ENCODE peak calls at places on chromosome 1, in six cellular contexts. O is NCI-H1930; E is stimulated activated CD4-positive, alpha-beta T cell treated with anti-CD3 and anti-CD28 coated beads, Interleukin-1b, Interleukin-23, amount 100 ng/mL, for 1 hour; T is GM23338; R is anterior cingulate cortex; X is NCI-H2029. J is an unnamed sample.

GRCh38 chr1:154595621-154596020 is 12.4 kb downstream of the ADAR start:
- DNase-seq in O (no peak), E (no peak), T (no peak), R (no peak), X (no peak), J (no peak)

GRCh38 chr1:51963592-51964308 is 26.8 kb downstream of the RAB3B start:
- DNase-seq in O (no peak), E (no peak), T (no peak), R (no peak), X (peak; percentile 50), J (no peak)

GRCh38 chr1:92274939-92275338 is 23.8 kb downstream of the GLMN start:
- DNase-seq in O (no peak), E (no peak), T (no peak), R (no peak), X (no peak), J (no peak)

GRCh38 chr1:201089621-201090020 is 22.6 kb downstream of the CACNA1S start:
- DNase-seq in O (no peak), E (no peak), T (no peak), R (no peak), X (no peak), J (no peak)

GRCh38 chr1:31575373-31576140 is 758 bp upstream of the TINAGL1 start:
- DNase-seq in O (no peak), E (no peak), T (peak; percentile 52), R (no peak), X (peak; percentile 30), J (no peak)

GRCh38 chr1:3178279-3178678 is 109.3 kb downstream of the PRDM16 start:
- DNase-seq in O (no peak), E (no peak), T (no peak), R (no peak), X (no peak), J (no peak)

GRCh38 chr1:205840524-205840923 is 9.4 kb downstream of the PM20D1 start:
- DNase-seq in O (no peak), E (no peak), T (no peak), R (no peak), X (no peak), J (no peak)

GRCh38 chr1:221174598-221174997 is 295.4 kb downstream of the HLX start:
- DNase-seq in O (no peak), E (no peak), T (peak; percentile 62), R (no peak), X (no peak), J (no peak)

GRCh38 chr1:93865253-93865652 is 13.8 kb downstream of the DNTTIP2 start:
- DNase-seq in O (no peak), E (no peak), T (no peak), R (no peak), X (no peak), J (no peak)

GRCh38 chr1:56819393-56819899 is at the start of gene FYB2:
- DNase-seq in O (no peak), E (no peak), T (peak; percentile 74), R (no peak), X (peak; percentile 83), J (no peak)

GRCh38 chr1:97071163-97071562 is 349.6 kb downstream of the PTBP2 start:
- DNase-seq in O (no peak), E (no peak), T (no peak), R (no peak), X (no peak), J (no peak)

GRCh38 chr1:48450505-48450904 is 21.5 kb downstream of the SPATA6 start:
- DNase-seq in O (no peak), E (no peak), T (no peak), R (no peak), X (no peak), J (no peak)

GRCh38 chr1:17700981-17701870 is 53.9 kb upstream of the ACTL8 start:
- DNase-seq in O (no peak), E (no peak), T (no peak), R (no peak), X (no peak), J (no peak)

GRCh38 chr1:228163004-228163753 is 2.4 kb upstream of the IBA57 start:
- DNase-seq in O (no peak), E (no peak), T (peak; percentile 19), R (no peak), X (no peak), J (no peak)

GRCh38 chr1:153141377-153141776 is 9.3 kb downstream of the SPRR2G start:
- DNase-seq in O (no peak), E (no peak), T (no peak), R (no peak), X (no peak), J (no peak)

GRCh38 chr1:151197863-151198253 is 494 bp upstream of the PIP5K1A start:
- DNase-seq in O (peak; percentile 40), E (no peak), T (peak; percentile 8), R (no peak), X (no peak), J (no peak)

GRCh38 chr1:117671781-117672501 is 66.1 kb downstream of the TENT5C start:
- DNase-seq in O (no peak), E (no peak), T (peak; percentile 51), R (no peak), X (no peak), J (no peak)

GRCh38 chr1:81799939-81800740 is 594 bp upstream of the ADGRL2 start:
- DNase-seq in O (no peak), E (no peak), T (peak; percentile 89), R (no peak), X (no peak), J (no peak)

GRCh38 chr1:204647114-204647804 is 38.3 kb downstream of the LRRN2 start:
- DNase-seq in O (no peak), E (no peak), T (peak; percentile 85), R (no peak), X (no peak), J (no peak)

GRCh38 chr1:92585831-92586230 is 99.1 kb upstream of the GFI1 start:
- DNase-seq in O (no peak), E (no peak), T (no peak), R (no peak), X (no peak), J (no peak)

GRCh38 chr1:98099501-98099900 is 178.7 kb upstream of the DPYD start:
- DNase-seq in O (no peak), E (no peak), T (no peak), R (no peak), X (no peak), J (no peak)